ENCODE peak calls at places on chromosomes 12 and 14, in seven cellular contexts. P is astrocyte, J is OCI-LY7, Z is DND-41, X is A673, U is kidney, G is neuronal stem cell. Q is an unnamed sample. For H3K4me1, the result is how much of the 10 kb centered on the place peaks cover.

GRCh38 chr14:71780822-71781221 is 151.4 kb upstream of the RGS6 start:
- DNase-seq in J (no peak), U (no peak), P (no peak), X (no peak), Z (no peak), G (no peak), Q (no peak)

GRCh38 chr14:61430066-61430757 is 108.8 kb downstream of the PRKCH start:
- DNase-seq in X (no peak), U (no peak), G (no peak), Z (no peak), P (no peak), J (no peak), Q (no peak)

GRCh38 chr12:103705927-103706326 is 118.9 kb downstream of the STAB2 start:
- DNase-seq in P (no peak), Z (no peak), G (no peak), J (no peak), X (no peak), U (no peak), Q (no peak)

GRCh38 chr12:68791897-68792481 is 16.0 kb upstream of the MDM2 start:
- DNase-seq in P (no peak), G (no peak), J (no peak), U (no peak), Z (no peak), X (no peak), Q (no peak)

GRCh38 chr14:91415794-91416743 is 1.6 kb downstream of the CCDC88C start:
- DNase-seq in G (no peak), J (peak), P (no peak), X (peak), Z (peak), U (no peak), Q (no peak)

GRCh38 chr12:16189849-16190248 is 87.6 kb downstream of the SLC15A5 start:
- DNase-seq in G (no peak), X (peak), J (peak), P (peak), Z (no peak), U (no peak), Q (no peak)

GRCh38 chr12:5742264-5742663 is 202.8 kb downstream of the ANO2 start:
- DNase-seq in U (no peak), G (no peak), J (no peak), P (no peak), Z (no peak), X (no peak), Q (no peak)

GRCh38 chr12:107558141-107558815 is 127.3 kb upstream of the PWP1 start:
- DNase-seq in X (no peak), J (no peak), U (no peak), P (no peak), Z (no peak), G (no peak), Q (no peak)

GRCh38 chr14:62162998-62163589 is 400.9 kb downstream of the SNAPC1 start:
- DNase-seq in P (peak), G (peak), X (peak), U (no peak), J (peak), Z (peak), Q (no peak)

GRCh38 chr12:125092872-125093680 is 27.8 kb downstream of the AACS start:
- DNase-seq in J (no peak), U (peak), P (peak), X (no peak), Z (no peak), G (no peak), Q (peak)

GRCh38 chr12:107884769-107885694 is 110.5 kb downstream of the ASCL4 start:
- DNase-seq in U (peak), X (peak), G (peak), J (peak), P (peak), Z (peak), Q (peak)

GRCh38 chr12:112294793-112295192 is 87.4 kb downstream of the HECTD4 start:
- DNase-seq in Z (no peak), J (no peak), U (no peak), X (peak), P (no peak), G (no peak), Q (no peak)

GRCh38 chr12:46005151-46005797 is 14.9 kb upstream of the SCAF11 start:
- DNase-seq in G (no peak), P (no peak), J (peak), X (peak), U (no peak), Z (no peak), Q (no peak)

GRCh38 chr14:44803239-44803905 is 158.4 kb downstream of the KLHL28 start:
- DNase-seq in J (peak), X (peak), G (peak), P (peak), Z (no peak), U (no peak), Q (no peak)

GRCh38 chr12:132429122-132429931 is 60.6 kb upstream of the FBRSL1 start:
- DNase-seq in X (peak), P (no peak), Z (no peak), U (no peak), J (no peak), G (no peak), Q (peak)

GRCh38 chr14:68236525-68236924 is 416.9 kb downstream of the RAD51B start:
- DNase-seq in X (no peak), Z (no peak), J (no peak), P (no peak), U (no peak), G (no peak), Q (no peak)

GRCh38 chr14:69713127-69713800 is 53.7 kb upstream of the SRSF5 start:
- DNase-seq in J (no peak), X (peak), P (no peak), U (no peak), Z (no peak), G (peak), Q (peak)

GRCh38 chr14:26622611-26623010 is 24.8 kb upstream of the NOVA1 start:
- DNase-seq in U (no peak), G (no peak), X (no peak), Z (no peak), J (no peak), P (no peak), Q (no peak)

GRCh38 chr12:11771356-11771755 is 121.9 kb downstream of the ETV6 start:
- DNase-seq in X (no peak), Z (no peak), P (peak), J (no peak), U (no peak), G (no peak), Q (no peak)

GRCh38 chr14:96423012-96423411 is 31.1 kb downstream of the AK7 start:
- DNase-seq in J (no peak), X (no peak), Z (no peak), G (no peak), U (no peak), P (no peak), Q (no peak)

GRCh38 chr14:69797573-69798338 is 715 bp upstream of the SLC10A1 start:
- DNase-seq in X (no peak), Z (no peak), J (no peak), P (no peak), G (no peak), U (no peak), Q (no peak)

GRCh38 chr14:98208943-98209342 is 1063.1 kb downstream of the BCL11B start:
- DNase-seq in U (no peak), P (no peak), X (no peak), J (no peak), Z (peak), G (no peak), Q (no peak)

GRCh38 chr12:93318720-93319522 is 58.8 kb upstream of the NUDT4 start:
- DNase-seq in X (peak), P (no peak), Z (no peak), U (no peak), J (no peak), G (no peak), Q (no peak)

GRCh38 chr12:113403435-113404415 is at the start of gene SDS:
- DNase-seq in J (no peak), Z (no peak), X (peak), G (no peak), P (peak), U (no peak), Q (no peak)

GRCh38 chr12:27477049-27477448 is 30.5 kb downstream of the SMCO2 start:
- DNase-seq in U (no peak), J (no peak), G (no peak), Z (no peak), P (no peak), X (no peak), Q (no peak)

GRCh38 chr12:15830538-15830937 is 41.4 kb upstream of the EPS8 start:
- DNase-seq in U (no peak), X (no peak), Z (no peak), P (peak), G (no peak), J (no peak), Q (no peak)

GRCh38 chr12:132286912-132287311 is 42.5 kb downstream of the GALNT9 start:
- DNase-seq in J (no peak), Z (no peak), U (peak), G (no peak), P (no peak), X (no peak), Q (no peak)

GRCh38 chr12:40222247-40222646 is 2.5 kb upstream of the LRRK2 start:
- DNase-seq in X (no peak), G (no peak), Z (no peak), J (no peak), U (no peak), P (no peak), Q (no peak)

GRCh38 chr12:40226652-40227051 is 1.9 kb downstream of the LRRK2 start:
- DNase-seq in U (no peak), G (no peak), J (peak), P (peak), X (peak), Z (no peak), Q (peak)

GRCh38 chr12:40225337-40225983 is 663 bp downstream of the LRRK2 start:
- DNase-seq in G (no peak), Z (no peak), P (no peak), X (no peak), U (no peak), J (no peak), Q (no peak)

GRCh38 chr12:40225984-40226602 is 1.3 kb downstream of the LRRK2 start:
- DNase-seq in Z (no peak), X (no peak), J (peak), U (no peak), G (no peak), P (no peak), Q (no peak)

GRCh38 chr12:40224439-40225291 is at the start of gene LRRK2:
- DNase-seq in Z (no peak), J (peak), U (peak), X (peak), G (peak), P (peak), Q (peak)
- H3K27ac ChIP-seq in Z (no peak), J (peak), U (peak), X (peak), G (no peak), P (peak), Q (peak)

GRCh38 chr12:91106283-91106682 is 5.0 kb downstream of the LUM start:
- DNase-seq in U (no peak), X (no peak), P (no peak), J (no peak), G (no peak), Z (no peak), Q (no peak)

GRCh38 chr12:91100901-91101300 is 10.4 kb downstream of the LUM start:
- DNase-seq in Z (no peak), U (no peak), P (peak), X (no peak), G (no peak), J (no peak), Q (no peak)

GRCh38 chr12:91105807-91106206 is 5.5 kb downstream of the LUM start:
- DNase-seq in Z (no peak), X (no peak), G (no peak), J (no peak), P (no peak), U (no peak), Q (no peak)

GRCh38 chr12:91104812-91105466 is 6.4 kb downstream of the LUM start:
- DNase-seq in J (no peak), P (no peak), U (no peak), G (no peak), X (no peak), Z (no peak), Q (no peak)

GRCh38 chr12:91103101-91103500 is 8.2 kb downstream of the LUM start:
- DNase-seq in Z (no peak), G (no peak), X (no peak), U (no peak), J (no peak), P (no peak), Q (no peak)
- H3K4me1 ChIP-seq in Z (under half), G (under half), X (under half), U (under half), J (under half), P (under half), Q (under half)

GRCh38 chr14:24721772-24722171 is 87.8 kb upstream of the GZMB start:
- DNase-seq in U (no peak), J (no peak), Z (no peak), X (no peak), P (no peak), G (no peak), Q (no peak)
- H3K27ac ChIP-seq in U (no peak), J (no peak), Z (no peak), X (no peak), P (no peak), G (no peak), Q (no peak)

DNA sequence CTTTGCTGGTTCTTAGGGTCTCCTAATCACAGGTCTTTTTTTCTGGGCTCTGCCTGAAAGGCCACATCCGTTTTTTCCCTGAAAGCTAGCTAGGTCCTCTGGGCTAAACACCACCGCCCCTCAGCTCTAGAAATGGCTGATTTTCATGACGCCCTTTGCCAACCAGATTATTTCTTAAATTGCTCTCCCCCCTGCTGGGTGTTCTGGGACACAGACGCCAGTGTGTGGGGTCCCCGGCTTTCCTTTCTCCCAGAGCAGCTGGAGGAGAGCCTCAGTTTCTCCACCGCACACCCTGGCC is 45.3 kb upstream of the ATP23 start:
- DNase-seq in U (no peak), G (no peak), J (peak), X (peak), Z (no peak), P (no peak), Q (no peak)
- H3K4me1 ChIP-seq in U (half or more), G (under half), J (half or more), X (half or more), Z (under half), P (under half), Q (half or more)

GRCh38 chr12:1518763-1519516 is 75.4 kb downstream of the FBXL14 start:
- DNase-seq in X (no peak), P (peak), G (no peak), U (no peak), J (no peak), Z (no peak), Q (no peak)
- H3K27ac ChIP-seq in X (no peak), P (no peak), G (no peak), U (no peak), J (no peak), Z (no peak), Q (no peak)

GRCh38 chr14:77347746-77348145 is 26.9 kb downstream of the GSTZ1 start:
- DNase-seq in Z (no peak), P (no peak), J (no peak), X (no peak), U (no peak), G (no peak), Q (no peak)

GRCh38 chr14:77344597-77344996 is 23.8 kb downstream of the GSTZ1 start:
- DNase-seq in X (peak), J (no peak), P (no peak), Z (no peak), U (no peak), G (no peak), Q (no peak)

GRCh38 chr14:77342726-77343397 is 22.0 kb downstream of the GSTZ1 start:
- DNase-seq in X (no peak), U (no peak), P (peak), Z (no peak), J (no peak), G (no peak), Q (no peak)

DNA sequence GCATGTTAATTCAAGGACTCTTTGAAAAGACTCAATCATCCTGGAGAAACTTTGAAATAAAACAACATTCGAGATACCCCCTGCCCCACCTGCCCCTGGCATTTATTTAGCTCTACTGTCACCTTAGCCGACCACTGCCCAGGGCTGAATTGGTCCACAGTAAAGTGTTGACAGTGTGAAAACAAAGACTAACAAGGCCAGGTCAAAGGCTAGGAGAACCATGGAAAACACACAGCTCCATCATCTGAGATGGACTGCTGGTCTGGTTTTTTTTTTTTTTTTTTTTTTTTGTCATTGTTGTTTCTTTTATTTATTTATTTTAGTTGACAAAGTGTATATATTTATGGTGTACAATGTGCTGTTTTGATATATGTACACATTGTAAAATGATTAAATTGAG is 25.7 kb downstream of the GSTZ1 start:
- DNase-seq in U (no peak), G (no peak), J (no peak), Z (no peak), P (no peak), X (no peak), Q (no peak)
- H3K4me1 ChIP-seq in U (under half), G (under half), J (under half), Z (under half), P (under half), X (under half), Q (under half)

DNA sequence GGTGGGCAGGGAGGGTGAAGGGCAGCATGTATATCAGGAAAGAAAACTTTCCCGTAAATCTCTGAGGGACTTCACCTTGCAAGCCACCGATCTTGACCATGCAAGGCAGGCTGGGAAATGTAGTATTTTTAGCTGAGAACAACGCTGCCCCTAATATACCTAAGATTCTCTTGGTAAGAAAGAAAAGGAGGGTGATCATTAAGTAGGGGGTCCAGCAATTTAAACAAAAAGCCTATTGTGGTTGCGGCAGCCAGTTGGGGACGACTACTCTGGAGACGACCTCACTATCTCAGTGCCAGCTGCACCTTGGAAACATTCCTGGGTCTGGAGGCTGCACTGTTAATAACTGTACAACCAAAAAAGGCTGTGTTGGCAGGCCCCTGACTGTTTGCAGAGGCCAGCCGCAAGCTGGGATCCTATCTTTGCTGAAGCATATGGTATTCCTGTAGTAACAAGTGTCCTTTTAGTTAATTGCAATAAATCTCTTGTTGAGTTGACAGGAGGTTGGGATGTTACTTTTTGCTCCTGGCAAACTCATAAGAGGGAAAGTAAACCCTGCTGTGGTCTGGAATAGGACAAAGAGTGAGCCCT is 6.4 kb downstream of the APOLD1 start:
- DNase-seq in U (no peak), J (no peak), P (peak), X (no peak), Z (no peak), G (no peak), Q (no peak)
- H3K27ac ChIP-seq in U (no peak), J (no peak), P (no peak), X (no peak), Z (no peak), G (no peak), Q (no peak)

GRCh38 chr12:49091836-49092085 is 2.8 kb downstream of the DHH start:
- DNase-seq in P (no peak), J (no peak), G (no peak), X (no peak), Z (no peak), U (no peak), Q (no peak)

GRCh38 chr12:49092086-49092815 is 2.4 kb downstream of the DHH start:
- DNase-seq in J (peak), U (no peak), P (no peak), G (peak), Z (peak), X (peak), Q (peak)

GRCh38 chr12:49092816-49093406 is 1.7 kb downstream of the DHH start:
- DNase-seq in P (no peak), G (no peak), Z (no peak), X (no peak), J (no peak), U (no peak), Q (no peak)

GRCh38 chr12:49089831-49090773 is 4.5 kb downstream of the DHH start:
- DNase-seq in G (no peak), U (peak), Z (peak), X (peak), P (peak), J (peak), Q (no peak)

DNA sequence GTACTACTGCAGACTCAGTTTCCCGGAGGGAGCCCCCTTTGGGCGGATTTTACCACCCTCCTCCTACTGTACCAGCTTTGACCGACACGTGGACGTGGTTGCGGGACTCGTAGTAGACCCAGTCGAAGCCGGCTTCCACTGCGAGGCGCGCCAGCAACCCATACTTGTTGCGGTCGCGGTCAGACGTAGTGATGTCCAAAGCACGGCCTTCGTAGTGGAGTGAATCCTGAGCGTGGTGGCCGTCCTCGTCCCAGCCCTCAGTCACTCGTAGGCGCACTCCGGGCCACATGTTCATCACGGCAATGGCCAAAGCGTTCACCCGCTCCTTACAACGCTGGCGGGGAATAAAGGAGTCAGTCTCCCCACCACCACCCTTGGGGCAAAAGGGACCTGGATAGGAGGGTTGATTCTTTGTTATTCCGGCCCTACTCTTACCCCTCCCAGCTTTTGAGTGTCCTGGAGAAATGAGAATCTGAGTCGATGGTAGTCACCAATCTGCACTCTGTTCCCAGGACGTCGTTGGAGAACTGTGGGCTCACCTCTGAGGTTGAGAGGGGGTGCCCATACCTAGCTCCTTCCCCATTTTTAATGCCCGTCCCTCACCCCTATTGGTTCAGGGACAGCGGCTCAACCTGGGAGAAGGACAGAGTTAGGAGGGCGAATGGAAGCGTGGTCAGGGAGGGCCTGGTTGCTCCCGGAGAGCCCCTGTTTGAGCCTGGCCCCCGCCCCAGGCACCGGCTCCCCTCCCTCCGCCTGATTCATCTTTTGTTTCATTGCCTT is 3.4 kb downstream of the DHH start:
- DNase-seq in J (no peak), G (no peak), U (no peak), Z (no peak), P (no peak), X (no peak), Q (no peak)
- H3K4me1 ChIP-seq in J (under half), G (under half), U (under half), Z (under half), P (under half), X (under half), Q (half or more)